ENCODE peak calls at places on chromosomes 5 and 9, in four cellular contexts. One of them, this sample, is unnamed.

GRCh38 chr9:133712221-133713100 is 25.7 kb downstream of the SARDH start:
- DNase-seq in GM23248: no peak
- DNase-seq in HCT116: no peak
- DNase-seq in fibroblast of lung: no peak
- DNase-seq in this sample: no peak

GRCh38 chr5:72988769-72989168 is 32.9 kb downstream of the FCHO2 start:
- DNase-seq in GM23248: no peak
- DNase-seq in HCT116: no peak
- DNase-seq in fibroblast of lung: no peak
- DNase-seq in this sample: peak; percentile 42

GRCh38 chr5:160278356-160278755 is 34.0 kb downstream of the CCNJL start:
- DNase-seq in GM23248: no peak
- DNase-seq in HCT116: no peak
- DNase-seq in fibroblast of lung: no peak
- DNase-seq in this sample: no peak

GRCh38 chr5:154779105-154779504 is 23.9 kb downstream of the LARP1 start:
- DNase-seq in GM23248: peak; percentile 95
- DNase-seq in HCT116: peak; percentile 57
- DNase-seq in fibroblast of lung: peak; percentile 80
- DNase-seq in this sample: peak; percentile 89

GRCh38 chr5:148455055-148455675 is 71.4 kb downstream of the FBXO38 start:
- DNase-seq in GM23248: peak; percentile 35
- DNase-seq in HCT116: no peak
- DNase-seq in fibroblast of lung: no peak
- DNase-seq in this sample: peak; percentile 35

GRCh38 chr5:110013042-110013441 is 323.3 kb downstream of the MAN2A1 start:
- DNase-seq in GM23248: no peak
- DNase-seq in HCT116: no peak
- DNase-seq in fibroblast of lung: no peak
- DNase-seq in this sample: no peak

GRCh38 chr5:88405783-88406182 is 137.1 kb upstream of the TMEM161B start:
- DNase-seq in GM23248: peak; percentile 2
- DNase-seq in HCT116: no peak
- DNase-seq in fibroblast of lung: no peak
- DNase-seq in this sample: no peak

GRCh38 chr9:31251386-31251785 is 1133.1 kb upstream of the ACO1 start:
- DNase-seq in GM23248: no peak
- DNase-seq in HCT116: no peak
- DNase-seq in fibroblast of lung: no peak
- DNase-seq in this sample: no peak

GRCh38 chr5:116361171-116361967 is 213.3 kb downstream of the SEMA6A start:
- DNase-seq in GM23248: peak; percentile 40
- DNase-seq in HCT116: no peak
- DNase-seq in fibroblast of lung: peak; percentile 31
- DNase-seq in this sample: peak; percentile 8

GRCh38 chr9:36980148-36980974 is 53.7 kb downstream of the PAX5 start:
- DNase-seq in GM23248: no peak
- DNase-seq in HCT116: peak; percentile 19
- DNase-seq in fibroblast of lung: no peak
- DNase-seq in this sample: no peak

GRCh38 chr5:114830114-114830513 is 339.6 kb downstream of the TRIM36 start:
- DNase-seq in GM23248: no peak
- DNase-seq in HCT116: no peak
- DNase-seq in fibroblast of lung: no peak
- DNase-seq in this sample: no peak

GRCh38 chr5:142675211-142675599 is 10.7 kb downstream of the FGF1 start:
- DNase-seq in GM23248: no peak
- DNase-seq in HCT116: no peak
- DNase-seq in fibroblast of lung: no peak
- DNase-seq in this sample: no peak

GRCh38 chr5:154474267-154474956 is 3.6 kb downstream of the HAND1 start:
- DNase-seq in GM23248: no peak
- DNase-seq in HCT116: no peak
- DNase-seq in fibroblast of lung: no peak
- DNase-seq in this sample: no peak

GRCh38 chr9:8660383-8660782 is 860.8 kb upstream of the DMAC1 start:
- DNase-seq in GM23248: no peak
- DNase-seq in HCT116: no peak
- DNase-seq in fibroblast of lung: peak; percentile 76
- DNase-seq in this sample: peak; percentile 75

GRCh38 chr9:4661165-4662095 is 664 bp upstream of the PLPP6 start:
- DNase-seq in GM23248: peak; percentile 52
- DNase-seq in HCT116: no peak
- DNase-seq in fibroblast of lung: no peak
- DNase-seq in this sample: peak; percentile 68

GRCh38 chr5:56047448-56047847 is 52.7 kb upstream of the IL6ST start:
- DNase-seq in GM23248: no peak
- DNase-seq in HCT116: no peak
- DNase-seq in fibroblast of lung: no peak
- DNase-seq in this sample: no peak

GRCh38 chr5:56048124-56048523 is 53.4 kb upstream of the IL6ST start:
- DNase-seq in GM23248: no peak
- DNase-seq in HCT116: no peak
- DNase-seq in fibroblast of lung: no peak
- DNase-seq in this sample: no peak

GRCh38 chr5:56053363-56053762 is 58.6 kb upstream of the IL6ST start:
- DNase-seq in GM23248: no peak
- DNase-seq in HCT116: no peak
- DNase-seq in fibroblast of lung: no peak
- DNase-seq in this sample: no peak

GRCh38 chr5:56052735-56053134 is 58.0 kb upstream of the IL6ST start:
- DNase-seq in GM23248: peak; percentile 23
- DNase-seq in HCT116: no peak
- DNase-seq in fibroblast of lung: no peak
- DNase-seq in this sample: peak; percentile 12

DNA sequence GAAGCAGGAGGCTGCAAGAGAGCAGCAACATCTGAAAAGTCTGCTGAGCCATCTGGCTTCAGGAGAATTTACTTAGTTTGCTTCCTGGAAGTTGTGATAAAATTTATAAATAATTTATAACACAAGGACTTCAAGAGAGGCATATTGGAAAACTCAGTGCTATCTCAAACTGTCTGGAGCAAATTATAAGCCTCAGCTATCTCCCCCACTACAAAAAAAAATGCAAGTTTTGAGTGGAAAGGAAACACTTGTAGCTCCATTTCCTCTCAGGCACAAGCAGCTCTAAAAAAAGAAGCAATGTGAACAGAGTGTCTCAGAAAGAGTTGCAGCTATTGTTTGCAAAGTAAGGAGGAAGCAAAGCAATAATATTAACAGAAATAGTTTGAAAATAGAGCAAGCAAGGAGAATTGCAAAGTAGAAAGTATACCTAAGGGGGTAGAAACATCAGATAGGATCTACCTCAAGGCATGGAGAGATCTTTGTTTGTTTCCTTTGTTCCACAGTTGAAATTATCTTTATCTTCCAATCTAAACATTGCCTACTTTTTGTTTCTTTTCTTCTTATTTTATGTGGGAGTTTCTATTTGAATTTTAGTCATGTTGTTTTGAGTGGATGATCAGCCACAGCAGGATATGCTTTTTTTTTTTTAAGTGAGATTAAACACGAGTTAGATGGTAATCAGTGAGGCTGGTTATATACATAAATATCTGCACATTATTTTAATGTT is 56.0 kb upstream of the IL6ST start:
- DNase-seq in GM23248: no peak
- DNase-seq in HCT116: no peak
- DNase-seq in fibroblast of lung: no peak
- DNase-seq in this sample: no peak
- H2AFZ ChIP-seq in GM23248: no peak overlapping the region
- H2AFZ ChIP-seq in HCT116: peak overlapping the region; percentile 61
- H2AFZ ChIP-seq in fibroblast of lung: no peak overlapping the region
- H2AFZ ChIP-seq in this sample: no peak overlapping the region

GRCh38 chr9:111917980-111918379 is 21.4 kb downstream of the UGCG start:
- DNase-seq in GM23248: no peak
- DNase-seq in HCT116: no peak
- DNase-seq in fibroblast of lung: no peak
- DNase-seq in this sample: no peak
- H3K79me2 ChIP-seq in GM23248: peaks cover 100% of the 10 kb centered on the region
- H3K79me2 ChIP-seq in HCT116: peaks cover 98% of the 10 kb centered on the region
- H3K79me2 ChIP-seq in fibroblast of lung: peaks cover 96% of the 10 kb centered on the region
- H3K79me2 ChIP-seq in this sample: peaks cover 99% of the 10 kb centered on the region

DNA sequence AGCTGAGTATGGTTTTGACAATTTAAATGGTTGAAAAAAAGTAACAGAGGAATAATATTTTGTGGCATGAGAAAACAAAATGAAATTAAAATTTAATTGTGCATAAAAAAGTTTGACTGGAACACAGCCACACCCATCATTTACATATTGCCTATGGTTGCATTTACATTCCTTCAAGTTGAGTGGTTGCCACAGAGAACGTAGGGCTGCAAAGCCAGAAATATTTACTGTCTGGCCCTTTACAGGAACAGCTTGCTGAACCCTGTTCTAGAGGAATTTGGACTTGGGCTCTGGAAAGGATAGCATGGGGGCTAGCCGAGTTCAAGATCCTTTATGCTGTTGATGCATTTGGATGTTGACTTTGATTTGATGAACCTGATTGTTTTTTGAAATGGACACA is 197.5 kb upstream of the CLINT1 start:
- DNase-seq in GM23248: peak; percentile 68
- DNase-seq in HCT116: no peak
- DNase-seq in fibroblast of lung: peak; percentile 59
- DNase-seq in this sample: peak; percentile 37
- H3K4me1 ChIP-seq in GM23248: peaks cover 33% of the 10 kb centered on the region
- H3K4me1 ChIP-seq in HCT116: no peaks in the 10 kb centered on the region
- H3K4me1 ChIP-seq in fibroblast of lung: no peaks in the 10 kb centered on the region
- H3K4me1 ChIP-seq in this sample: peaks cover 8% of the 10 kb centered on the region

GRCh38 chr5:135608361-135608760 is 29.6 kb upstream of the CXCL14 start:
- DNase-seq in GM23248: no peak
- DNase-seq in HCT116: no peak
- DNase-seq in fibroblast of lung: no peak
- DNase-seq in this sample: no peak
- H2AFZ ChIP-seq in GM23248: no peak overlapping the region
- H2AFZ ChIP-seq in HCT116: no peak overlapping the region
- H2AFZ ChIP-seq in fibroblast of lung: no peak overlapping the region
- H2AFZ ChIP-seq in this sample: no peak overlapping the region

GRCh38 chr9:116694892-116695291 is 7.8 kb downstream of the TRIM32 start:
- DNase-seq in GM23248: no peak
- DNase-seq in HCT116: no peak
- DNase-seq in fibroblast of lung: no peak
- DNase-seq in this sample: no peak
- H3K79me2 ChIP-seq in GM23248: peaks cover 90% of the 10 kb centered on the region
- H3K79me2 ChIP-seq in HCT116: peaks cover 67% of the 10 kb centered on the region
- H3K79me2 ChIP-seq in fibroblast of lung: peaks cover 49% of the 10 kb centered on the region
- H3K79me2 ChIP-seq in this sample: peaks cover 84% of the 10 kb centered on the region

GRCh38 chr5:53067641-53068040 is 41.9 kb downstream of the MOCS2 start:
- DNase-seq in GM23248: peak; percentile 78
- DNase-seq in HCT116: no peak
- DNase-seq in fibroblast of lung: no peak
- DNase-seq in this sample: no peak
- H3K4me1 ChIP-seq in GM23248: peaks cover 59% of the 10 kb centered on the region
- H3K4me1 ChIP-seq in HCT116: no peaks in the 10 kb centered on the region
- H3K4me1 ChIP-seq in fibroblast of lung: peaks cover 11% of the 10 kb centered on the region
- H3K4me1 ChIP-seq in this sample: peaks cover 11% of the 10 kb centered on the region